ENCODE peak calls at places on chromosomes 1 and 21, in four cellular contexts. One of them, this sample, is unnamed.

GRCh38 chr1:79364896-79365295 is 358.4 kb upstream of the ADGRL4 start:
- DNase-seq in putamen: no peak
- DNase-seq in neural crest cell: no peak
- DNase-seq in AG08396: peak
- DNase-seq in this sample: no peak

GRCh38 chr1:32903991-32904776 is 3.0 kb upstream of the TMEM54 start:
- DNase-seq in AG08396: peak
- DNase-seq in putamen: no peak
- DNase-seq in neural crest cell: no peak
- DNase-seq in this sample: no peak

GRCh38 chr1:235867903-235868469 is 1.3 kb upstream of the LYST start:
- DNase-seq in AG08396: no peak
- DNase-seq in neural crest cell: no peak
- DNase-seq in putamen: no peak
- DNase-seq in this sample: no peak

GRCh38 chr21:34992736-34993135 is 56.4 kb downstream of the RUNX1 start:
- DNase-seq in neural crest cell: no peak
- DNase-seq in AG08396: peak
- DNase-seq in putamen: no peak
- DNase-seq in this sample: no peak

GRCh38 chr1:97902067-97902466 is 18.8 kb downstream of the DPYD start:
- DNase-seq in putamen: no peak
- DNase-seq in AG08396: no peak
- DNase-seq in neural crest cell: no peak
- DNase-seq in this sample: no peak

GRCh38 chr1:183267646-183268431 is 81.8 kb downstream of the LAMC2 start:
- DNase-seq in AG08396: peak
- DNase-seq in neural crest cell: no peak
- DNase-seq in putamen: no peak
- DNase-seq in this sample: no peak

GRCh38 chr1:215001419-215002021 is 81.0 kb upstream of the KCNK2 start:
- DNase-seq in putamen: no peak
- DNase-seq in AG08396: no peak
- DNase-seq in neural crest cell: no peak
- DNase-seq in this sample: no peak

GRCh38 chr1:232629250-232630046 is 485 bp downstream of the SIPA1L2 start:
- DNase-seq in putamen: peak
- DNase-seq in AG08396: peak
- DNase-seq in neural crest cell: peak
- DNase-seq in this sample: peak

GRCh38 chr1:24935196-24935526 is 5.1 kb upstream of the RUNX3 start:
- DNase-seq in AG08396: no peak
- DNase-seq in neural crest cell: no peak
- DNase-seq in putamen: no peak
- DNase-seq in this sample: no peak

GRCh38 chr1:47859092-47859743 is 138.0 kb downstream of the TRABD2B start:
- DNase-seq in AG08396: no peak
- DNase-seq in neural crest cell: no peak
- DNase-seq in putamen: no peak
- DNase-seq in this sample: no peak

GRCh38 chr1:24393892-24394291 is 19.7 kb downstream of the STPG1 start:
- DNase-seq in neural crest cell: no peak
- DNase-seq in AG08396: peak
- DNase-seq in putamen: no peak
- DNase-seq in this sample: no peak

GRCh38 chr1:208461680-208462079 is 217.5 kb upstream of the PLXNA2 start:
- DNase-seq in AG08396: no peak
- DNase-seq in putamen: no peak
- DNase-seq in neural crest cell: no peak
- DNase-seq in this sample: peak

GRCh38 chr1:220991959-220992704 is 112.9 kb downstream of the HLX start:
- DNase-seq in AG08396: no peak
- DNase-seq in neural crest cell: no peak
- DNase-seq in putamen: no peak
- DNase-seq in this sample: no peak

GRCh38 chr1:158781104-158781503 is at the start of gene OR6N2:
- DNase-seq in AG08396: no peak
- DNase-seq in neural crest cell: no peak
- DNase-seq in putamen: no peak
- DNase-seq in this sample: no peak

GRCh38 chr21:38810034-38810825 is 4.5 kb downstream of the ETS2 start:
- DNase-seq in AG08396: no peak
- DNase-seq in putamen: no peak
- DNase-seq in neural crest cell: no peak
- DNase-seq in this sample: no peak

GRCh38 chr21:31334648-31335121 is 9.4 kb downstream of the TIAM1 start:
- DNase-seq in AG08396: no peak
- DNase-seq in neural crest cell: no peak
- DNase-seq in putamen: no peak
- DNase-seq in this sample: no peak

GRCh38 chr1:201598973-201599372 is 60.0 kb downstream of the NAV1 start:
- DNase-seq in AG08396: no peak
- DNase-seq in neural crest cell: no peak
- DNase-seq in putamen: no peak
- DNase-seq in this sample: no peak

GRCh38 chr1:24316659-24317058 is 2.5 kb upstream of the GRHL3 start:
- DNase-seq in neural crest cell: no peak
- DNase-seq in putamen: no peak
- DNase-seq in AG08396: no peak
- DNase-seq in this sample: no peak

This sample was measured in NT2/D1.